ENCODE peak calls at places on chromosome 13, in eight cellular contexts. C is endothelial cell, F is fibroblast of lung, Q is HFF-Myc, A is breast epithelium, W is ovary, B is dorsolateral prefrontal cortex, L is mesothelial cell of epicardium. E is an unnamed sample.

GRCh38 chr13:113771709-113772331 is 12.8 kb downstream of the TMEM255B start:
- DNase-seq in L (no peak), W (no peak), F (peak), B (no peak), C (no peak), A (no peak), Q (no peak), E (no peak)

GRCh38 chr13:96238861-96239260 is 149.0 kb downstream of the HS6ST3 start:
- DNase-seq in L (no peak), F (no peak), B (no peak), Q (no peak), C (no peak), W (no peak), A (no peak), E (no peak)

GRCh38 chr13:106986033-106986484 is 418.1 kb upstream of the ARGLU1 start:
- DNase-seq in A (no peak), B (no peak), L (peak), C (no peak), F (peak), W (no peak), Q (no peak), E (no peak)

GRCh38 chr13:73492811-73493210 is 434.0 kb downstream of the KLF5 start:
- DNase-seq in W (no peak), B (no peak), L (no peak), Q (no peak), A (no peak), F (peak), C (no peak), E (no peak)

GRCh38 chr13:60348097-60348496 is 48.9 kb upstream of the TDRD3 start:
- DNase-seq in B (no peak), Q (no peak), F (no peak), L (no peak), A (no peak), C (no peak), W (no peak), E (no peak)

GRCh38 chr13:23722726-23723453 is 152.7 kb downstream of the TNFRSF19 start:
- DNase-seq in W (no peak), L (no peak), C (no peak), Q (no peak), F (no peak), B (no peak), A (no peak), E (no peak)

GRCh38 chr13:96966415-96967102 is 27.7 kb downstream of the OXGR1 start:
- DNase-seq in C (no peak), A (no peak), L (no peak), F (no peak), W (no peak), Q (no peak), B (no peak), E (no peak)

GRCh38 chr13:31503626-31504025 is 235.7 kb upstream of the RXFP2 start:
- DNase-seq in B (no peak), C (no peak), A (no peak), Q (no peak), W (no peak), F (no peak), L (no peak), E (no peak)

GRCh38 chr13:97223711-97224461 is 1.8 kb downstream of the MBNL2 start:
- DNase-seq in F (peak), W (peak), L (peak), C (no peak), A (peak), Q (peak), B (no peak), E (no peak)

GRCh38 chr13:49258097-49258796 is 10.5 kb downstream of the CDADC1 start:
- DNase-seq in A (no peak), L (no peak), W (no peak), F (no peak), C (no peak), Q (no peak), B (no peak), E (no peak)

GRCh38 chr13:34458756-34459462 is 483.2 kb upstream of the NBEA start:
- DNase-seq in L (no peak), F (peak), Q (no peak), A (no peak), C (no peak), B (no peak), W (peak), E (no peak)

GRCh38 chr13:35469781-35470380 is 6.6 kb downstream of the MAB21L1 start:
- DNase-seq in Q (no peak), C (no peak), B (no peak), A (no peak), W (no peak), L (no peak), F (no peak), E (no peak)

GRCh38 chr13:99265823-99266426 is 7.7 kb upstream of the GPR18 start:
- DNase-seq in C (no peak), L (no peak), B (no peak), Q (no peak), F (peak), A (no peak), W (no peak), E (no peak)

GRCh38 chr13:30715837-30716236 is 19.5 kb upstream of the ALOX5AP start:
- DNase-seq in B (no peak), L (no peak), W (no peak), C (no peak), A (no peak), F (no peak), Q (no peak), E (no peak)

GRCh38 chr13:109783447-109783814 is 3.0 kb downstream of the IRS2 start:
- DNase-seq in Q (no peak), A (no peak), B (no peak), F (no peak), L (no peak), W (peak), C (peak), E (no peak)

GRCh38 chr13:20272571-20273171 is 40.6 kb upstream of the GJB6 start:
- DNase-seq in Q (no peak), L (no peak), C (no peak), B (no peak), W (no peak), F (no peak), A (no peak), E (no peak)

DNA sequence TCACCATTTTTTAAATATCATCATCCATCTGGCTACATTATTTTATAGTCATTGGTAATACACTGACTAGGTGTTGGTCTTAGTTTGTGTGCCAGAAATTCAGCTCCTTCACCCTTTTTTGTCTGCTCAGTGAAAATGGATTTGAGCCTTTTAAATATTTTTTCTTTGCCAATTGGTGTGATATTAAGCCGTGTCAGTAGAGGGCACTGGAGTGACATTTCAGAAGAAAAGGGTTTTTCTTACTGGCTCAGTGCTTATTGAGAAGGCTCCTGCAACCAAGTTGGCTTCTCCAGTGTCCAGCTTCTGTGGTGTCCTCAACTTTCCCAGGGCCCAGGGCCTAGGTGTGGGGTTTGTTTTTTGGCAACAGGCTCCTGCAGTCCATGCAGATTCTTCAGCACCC is 546.6 kb downstream of the DACH1 start:
- DNase-seq in A (no peak), F (peak), Q (peak), W (no peak), C (peak), L (no peak), B (no peak), E (no peak)
- TF ChIP-seq CTCF in A (no peak), F (peak), Q (peak), W (no peak), C (peak), L (peak), B (no peak), E (peak)

GRCh38 chr13:81987159-81987558 is 1646.2 kb upstream of the SPRY2 start:
- DNase-seq in W (no peak), L (no peak), B (no peak), A (no peak), C (no peak), Q (no peak), F (no peak), E (no peak)
- TF ChIP-seq CTCF in W (no peak), L (no peak), B (no peak), A (no peak), C (no peak), Q (no peak), F (no peak), E (no peak)

DNA sequence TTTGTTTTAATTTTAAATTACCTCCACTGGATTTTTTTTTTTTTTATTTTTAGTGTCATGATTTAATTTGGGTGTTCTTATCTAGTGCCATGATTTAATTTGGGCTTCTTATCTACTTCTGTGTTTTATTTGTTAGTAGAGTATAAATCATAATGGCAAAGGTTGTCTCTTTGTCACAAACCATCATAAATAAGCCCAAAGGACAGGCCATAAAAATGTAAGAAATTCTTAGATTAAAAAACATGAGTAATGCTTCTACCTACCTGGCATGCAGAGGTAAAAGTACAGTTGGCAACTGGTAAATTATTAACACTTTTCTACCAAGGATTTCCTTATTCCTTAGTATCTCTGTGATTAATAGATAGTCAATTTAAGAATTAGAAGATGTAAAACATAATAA is 55.2 kb downstream of the ERCC5 start:
- DNase-seq in B (no peak), F (no peak), A (no peak), C (no peak), W (no peak), Q (no peak), L (no peak), E (no peak)
- TF ChIP-seq CTCF in B (no peak), F (no peak), A (no peak), C (no peak), W (no peak), Q (no peak), L (no peak), E (no peak)

GRCh38 chr13:36848228-36848982 is 29.4 kb downstream of the RFXAP start:
- DNase-seq in A (no peak), C (no peak), L (no peak), B (no peak), Q (no peak), F (no peak), W (no peak), E (no peak)
- TF ChIP-seq CTCF in A (no peak), C (peak), L (no peak), B (peak), Q (peak), F (no peak), W (no peak), E (peak)

GRCh38 chr13:52156724-52157251 is 2.6 kb downstream of the NEK3 start:
- DNase-seq in B (no peak), Q (no peak), A (no peak), W (no peak), L (no peak), C (no peak), F (no peak), E (no peak)
- TF ChIP-seq CTCF in B (no peak), Q (no peak), A (no peak), W (no peak), L (no peak), C (no peak), F (no peak), E (no peak)